ENCODE peak calls at places on chromosome 6, in eight cellular contexts. F is OCI-LY7, C is tibial artery, V is esophagus muscularis mucosa, P is adrenal gland, N is heart right ventricle, M is A549, H is PC-3. Z is an unnamed sample. For H3K4me1 and H3K9me3, the result is how much of the 10 kb centered on the place peaks cover.

GRCh38 chr6:15522026-15522425 is 140.8 kb downstream of the DTNBP1 start:
- DNase-seq in H (no peak), C (peak), N (no peak), P (peak), M (no peak), V (no peak), F (no peak), Z (no peak)

GRCh38 chr6:47276377-47276776 is 33.3 kb downstream of the TNFRSF21 start:
- DNase-seq in V (no peak), N (no peak), P (no peak), F (peak), C (no peak), H (no peak), M (no peak), Z (no peak)

GRCh38 chr6:3409699-3410384 is 47.0 kb downstream of the SLC22A23 start:
- DNase-seq in C (no peak), N (no peak), F (no peak), M (no peak), H (no peak), P (no peak), V (no peak), Z (no peak)

GRCh38 chr6:40832691-40833090 is 206.3 kb downstream of the UNC5CL start:
- DNase-seq in C (no peak), V (no peak), N (no peak), P (no peak), H (no peak), M (no peak), F (no peak), Z (no peak)

GRCh38 chr6:160137989-160138835 is 16.6 kb downstream of the SLC22A1 start:
- DNase-seq in P (peak), V (peak), M (peak), N (peak), C (peak), H (peak), F (peak), Z (peak)

GRCh38 chr6:11702039-11702795 is 76.4 kb downstream of the ADTRP start:
- DNase-seq in F (no peak), H (peak), M (peak), V (no peak), N (no peak), C (no peak), P (peak), Z (no peak)

GRCh38 chr6:42012501-42013133 is 37.7 kb upstream of the TAF8 start:
- DNase-seq in V (no peak), C (no peak), F (no peak), N (no peak), H (no peak), P (no peak), M (no peak), Z (no peak)

GRCh38 chr6:72939029-72939428 is 286.3 kb downstream of the KHDC1L start:
- DNase-seq in C (peak), V (no peak), F (no peak), N (no peak), H (no peak), P (no peak), M (no peak), Z (no peak)

GRCh38 chr6:113695506-113695905 is 161.6 kb upstream of the MARCKS start:
- DNase-seq in P (no peak), F (no peak), H (no peak), V (no peak), M (no peak), N (no peak), C (no peak), Z (no peak)

GRCh38 chr6:132520953-132521352 is 8.0 kb upstream of the STX7 start:
- DNase-seq in P (no peak), V (no peak), F (no peak), M (no peak), C (no peak), H (peak), N (no peak), Z (no peak)

GRCh38 chr6:37783025-37783825 is 36.3 kb upstream of the ZFAND3 start:
- DNase-seq in P (no peak), V (no peak), F (no peak), H (peak), N (no peak), C (peak), M (no peak), Z (no peak)

GRCh38 chr6:11975353-11975977 is 36.6 kb upstream of the HIVEP1 start:
- DNase-seq in F (no peak), H (no peak), C (peak), N (peak), M (no peak), V (no peak), P (peak), Z (no peak)

GRCh38 chr6:17885079-17885478 is 102.4 kb downstream of the KIF13A start:
- DNase-seq in C (no peak), M (no peak), F (no peak), N (no peak), H (peak), P (no peak), V (no peak), Z (no peak)

GRCh38 chr6:56370127-56370540 is 122.8 kb upstream of the COL21A1 start:
- DNase-seq in F (no peak), V (no peak), N (peak), C (peak), P (peak), H (peak), M (peak), Z (peak)

GRCh38 chr6:14512246-14512645 is 394.7 kb downstream of the CD83 start:
- DNase-seq in V (peak), M (no peak), C (no peak), H (no peak), N (no peak), F (no peak), P (no peak), Z (no peak)

DNA sequence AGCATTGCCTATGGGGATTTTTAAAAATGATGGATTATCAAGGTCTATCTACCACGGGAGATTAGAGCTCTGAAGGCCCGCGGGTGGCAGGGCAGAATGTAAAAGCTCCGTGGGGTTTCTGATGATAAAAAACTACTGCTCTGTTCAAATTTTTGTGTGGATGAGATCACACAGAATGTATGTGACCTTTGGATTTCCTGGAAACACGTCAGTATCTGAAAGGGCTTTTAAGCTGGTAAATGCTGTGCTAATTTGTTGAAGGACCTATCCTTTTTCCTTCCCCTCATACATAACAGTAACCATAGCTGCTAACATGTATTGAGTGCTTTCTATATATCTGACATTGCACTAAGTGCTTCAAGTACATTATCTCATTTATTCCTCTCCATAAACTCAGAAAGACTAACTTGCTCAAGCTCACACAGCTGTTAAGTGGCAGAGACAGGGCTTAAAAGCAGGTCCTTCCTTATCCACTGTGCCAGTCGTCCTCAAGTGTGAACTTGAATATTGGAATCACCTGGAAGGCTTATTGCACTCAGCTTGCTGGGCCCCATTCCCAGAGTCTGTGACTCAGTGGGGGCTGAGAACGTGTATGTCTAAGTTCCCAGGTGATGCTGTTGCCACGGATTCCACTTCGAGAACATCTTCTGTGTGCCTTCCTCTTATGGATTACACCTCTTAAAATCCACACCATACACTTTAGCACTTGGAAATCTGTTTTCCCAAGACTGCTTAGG is 1.9 kb upstream of the TMEM242 start:
- DNase-seq in P (no peak), H (no peak), F (no peak), C (no peak), M (no peak), V (no peak), N (no peak), Z (no peak)
- H3K4me1 ChIP-seq in P (under half), H (under half), F (under half), C (under half), M (under half), V (under half), N (under half), Z (under half)

GRCh38 chr6:67889682-67889995 is 745.4 kb upstream of the ADGRB3 start:
- DNase-seq in V (no peak), F (no peak), C (no peak), H (no peak), M (no peak), P (no peak), N (no peak), Z (no peak)

GRCh38 chr6:67888546-67888885 is 746.6 kb upstream of the ADGRB3 start:
- DNase-seq in N (no peak), H (no peak), V (no peak), P (no peak), F (no peak), M (no peak), C (no peak), Z (no peak)

GRCh38 chr6:67887419-67887746 is 747.7 kb upstream of the ADGRB3 start:
- DNase-seq in M (no peak), C (no peak), V (no peak), P (no peak), H (no peak), N (no peak), F (no peak), Z (no peak)

GRCh38 chr6:67887747-67888545 is 747.1 kb upstream of the ADGRB3 start:
- DNase-seq in C (no peak), H (no peak), V (no peak), P (no peak), M (no peak), F (no peak), N (no peak), Z (no peak)

GRCh38 chr6:67888886-67889681 is 746.0 kb upstream of the ADGRB3 start:
- DNase-seq in F (peak), P (no peak), H (no peak), C (no peak), M (no peak), V (no peak), N (no peak), Z (no peak)
- TF ChIP-seq CTCF in F (no peak), P (no peak), H (no peak), C (no peak), M (no peak), V (no peak), N (no peak), Z (no peak)

GRCh38 chr6:86683132-86683908 is 254.0 kb upstream of the HTR1E start:
- DNase-seq in V (no peak), P (no peak), H (no peak), F (no peak), N (no peak), C (no peak), M (no peak), Z (no peak)
- H3K9me3 ChIP-seq in V (under half), P (under half), H (under half), F (under half), N (under half), C (under half), M (under half), Z (under half)

GRCh38 chr6:13357551-13358075 is 29.3 kb upstream of the TBC1D7 start:
- DNase-seq in C (no peak), F (no peak), N (no peak), H (no peak), M (no peak), P (no peak), V (no peak), Z (no peak)
- H3K4me1 ChIP-seq in C (under half), F (half or more), N (half or more), H (under half), M (under half), P (under half), V (under half), Z (half or more)

GRCh38 chr6:144033816-144034540 is 25.9 kb upstream of the PLAGL1 start:
- DNase-seq in P (peak), H (peak), M (no peak), V (no peak), F (no peak), C (no peak), N (no peak), Z (no peak)

GRCh38 chr6:144036064-144036873 is 28.2 kb upstream of the PLAGL1 start:
- DNase-seq in N (no peak), F (no peak), H (no peak), C (peak), V (no peak), M (no peak), P (peak), Z (no peak)
- TF ChIP-seq CTCF in N (no peak), F (no peak), H (no peak), C (no peak), V (no peak), M (no peak), P (no peak), Z (no peak)

DNA sequence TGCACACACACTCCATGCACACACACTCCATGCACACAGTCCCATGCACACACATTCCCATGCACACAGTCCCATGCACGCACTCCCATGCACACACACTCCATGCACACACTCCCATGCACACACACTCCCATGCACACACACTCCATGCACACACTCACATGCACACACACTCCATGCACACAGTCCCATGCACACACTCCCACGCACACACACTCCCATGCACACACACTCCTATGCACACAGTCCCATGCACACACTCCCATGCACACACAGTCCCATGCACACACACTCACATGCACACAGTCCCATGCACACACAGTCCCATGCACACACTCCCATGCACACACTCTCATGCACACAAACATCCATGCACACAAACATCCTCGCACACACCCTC is 168.4 kb downstream of the TTLL2 start:
- DNase-seq in M (no peak), V (no peak), F (no peak), P (no peak), C (no peak), N (no peak), H (no peak), Z (no peak)
- H3K9me3 ChIP-seq in M (under half), V (under half), F (under half), P (under half), C (under half), N (under half), H (under half), Z (under half)

GRCh38 chr6:32183030-32183429 is 1.0 kb downstream of the AGER start:
- DNase-seq in M (no peak), H (no peak), V (no peak), N (no peak), F (no peak), P (no peak), C (no peak), Z (no peak)
- H3K4me1 ChIP-seq in M (under half), H (under half), V (half or more), N (half or more), F (under half), P (under half), C (half or more), Z (under half)

DNA sequence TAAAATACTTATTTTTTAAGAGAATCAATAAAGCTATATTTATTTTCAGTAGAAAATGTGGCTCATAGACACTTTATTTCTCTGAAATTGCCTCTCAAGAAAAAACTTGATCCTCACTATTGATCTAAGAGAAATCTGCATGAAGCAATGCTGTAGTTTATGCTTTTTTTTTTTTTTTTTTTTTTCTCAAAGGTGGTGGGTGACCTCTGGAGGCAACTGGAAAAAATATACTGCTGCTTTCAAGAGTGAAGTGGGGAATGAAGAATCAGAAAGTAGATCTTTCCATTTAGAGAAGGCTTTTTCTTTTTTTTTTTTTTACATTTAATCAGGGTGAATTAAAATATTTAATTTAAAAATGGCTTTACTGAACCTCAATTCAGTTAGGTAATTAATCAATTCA is 169.3 kb downstream of the SLC16A10 start:
- DNase-seq in N (no peak), V (no peak), H (peak), M (peak), F (no peak), P (no peak), C (no peak), Z (no peak)
- TF ChIP-seq CTCF in N (peak), V (no peak), H (peak), M (peak), F (peak), P (no peak), C (no peak), Z (no peak)

GRCh38 chr6:62645274-62645673 is 359.2 kb upstream of the KHDRBS2 start:
- DNase-seq in F (no peak), N (no peak), H (no peak), C (no peak), P (no peak), M (no peak), V (no peak), Z (no peak)
- H3K9me3 ChIP-seq in F (under half), N (under half), H (under half), C (under half), P (under half), M (under half), V (under half), Z (under half)

DNA sequence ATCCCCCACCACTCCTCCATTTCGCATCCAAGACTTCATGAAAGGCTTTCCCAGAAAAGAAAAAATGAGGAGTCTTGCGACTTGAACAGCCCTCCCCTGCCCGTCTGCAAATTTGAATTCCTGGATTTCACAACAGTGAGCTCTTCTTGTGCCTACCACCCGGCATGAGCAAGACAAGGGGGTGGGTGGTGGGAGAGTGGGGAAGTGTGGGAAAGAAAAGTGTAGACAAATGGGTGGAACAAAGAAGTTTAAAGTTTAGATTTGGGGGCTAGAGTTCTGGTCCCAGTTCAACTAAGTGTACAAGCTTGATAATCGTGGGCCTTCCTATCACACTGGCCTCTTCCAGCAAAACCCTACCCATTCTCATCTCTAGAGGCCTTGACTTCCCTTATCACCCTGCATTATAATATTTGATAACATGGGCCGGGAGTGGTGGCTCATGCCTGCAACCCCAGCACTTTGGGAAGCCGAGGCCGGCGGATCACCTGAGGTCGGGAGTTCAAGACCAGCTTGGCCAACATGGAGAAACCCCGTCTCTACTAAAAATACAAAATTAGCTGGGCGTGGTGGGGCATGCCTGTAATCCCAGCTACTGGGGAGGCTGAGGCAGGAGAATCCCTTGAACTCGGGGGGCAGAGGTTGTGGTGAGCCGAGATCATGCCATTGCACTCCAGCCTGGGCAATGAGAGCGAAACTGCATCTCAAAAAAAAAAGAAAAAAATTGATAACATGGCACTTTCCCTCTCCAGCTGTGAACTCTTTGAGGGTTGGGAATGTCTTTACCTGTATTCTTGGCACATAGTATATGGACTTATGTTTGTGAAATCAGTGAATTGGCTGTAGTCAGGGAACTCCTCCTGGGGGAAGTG is 654 bp upstream of the C6orf47 start:
- DNase-seq in V (no peak), N (no peak), H (no peak), F (no peak), P (no peak), C (no peak), M (no peak), Z (no peak)
- H3K4me1 ChIP-seq in V (half or more), N (half or more), H (half or more), F (half or more), P (under half), C (half or more), M (under half), Z (under half)